ENCODE peak calls at places on chromosome 10, in nine cellular contexts. O is astrocyte, X is spleen, R is IMR-90, W is gastrocnemius medialis, I is tibial nerve, P is transverse colon, A is A549, D is esophagus muscularis mucosa. G is an unnamed sample. For H3K4me1, the result is how much of the 10 kb centered on the place peaks cover.

GRCh38 chr10:43868952-43869351 is 220.3 kb upstream of the ZNF32 start:
- DNase-seq in O (no peak), X (no peak), R (no peak), W (no peak), I (no peak), P (no peak), A (no peak), D (no peak), G (no peak)

GRCh38 chr10:6699336-6699735 is 119.3 kb upstream of the PRKCQ start:
- DNase-seq in O (no peak), X (no peak), R (peak), W (no peak), I (no peak), P (no peak), A (no peak), D (no peak), G (no peak)

GRCh38 chr10:79483948-79484347 is 28.4 kb upstream of the EIF5AL1 start:
- DNase-seq in O (peak), X (no peak), R (peak), W (peak), I (peak), P (no peak), A (no peak), D (no peak), G (peak)

GRCh38 chr10:92241158-92241500 is 49.7 kb downstream of the CPEB3 start:
- DNase-seq in O (peak), X (no peak), R (peak), W (peak), I (no peak), P (peak), A (no peak), D (no peak), G (peak)

GRCh38 chr10:117092386-117092785 is 45.7 kb downstream of the VAX1 start:
- DNase-seq in O (no peak), X (no peak), R (no peak), W (no peak), I (no peak), P (no peak), A (no peak), D (no peak), G (no peak)

GRCh38 chr10:78974409-78975317 is 94.1 kb upstream of the ZMIZ1 start:
- DNase-seq in O (peak), X (no peak), R (peak), W (peak), I (peak), P (peak), A (peak), D (peak), G (peak)

GRCh38 chr10:43801137-43801536 is 152.5 kb upstream of the ZNF32 start:
- DNase-seq in O (no peak), X (no peak), R (no peak), W (no peak), I (no peak), P (no peak), A (no peak), D (no peak), G (no peak)

GRCh38 chr10:59879363-59879935 is 26.9 kb downstream of the CCDC6 start:
- DNase-seq in O (no peak), X (no peak), R (no peak), W (no peak), I (no peak), P (no peak), A (no peak), D (no peak), G (no peak)

GRCh38 chr10:13712799-13713581 is 126.2 kb downstream of the PRPF18 start:
- DNase-seq in O (peak), X (peak), R (peak), W (peak), I (peak), P (peak), A (peak), D (peak), G (peak)

GRCh38 chr10:121595806-121596667 is 2.2 kb downstream of the FGFR2 start:
- DNase-seq in O (no peak), X (no peak), R (no peak), W (no peak), I (no peak), P (no peak), A (no peak), D (no peak), G (no peak)

GRCh38 chr10:72682626-72683025 is 9.3 kb upstream of the MCU start:
- DNase-seq in O (no peak), X (no peak), R (no peak), W (no peak), I (no peak), P (no peak), A (no peak), D (peak), G (no peak)

GRCh38 chr10:29811751-29812427 is 177.1 kb upstream of the SVIL start:
- DNase-seq in O (peak), X (no peak), R (peak), W (peak), I (no peak), P (peak), A (peak), D (no peak), G (peak)

GRCh38 chr10:125025341-125025740 is 83.4 kb downstream of the ZRANB1 start:
- DNase-seq in O (peak), X (no peak), R (peak), W (no peak), I (no peak), P (no peak), A (no peak), D (no peak), G (no peak)

GRCh38 chr10:125022671-125023070 is 80.7 kb downstream of the ZRANB1 start:
- DNase-seq in O (no peak), X (peak), R (no peak), W (no peak), I (no peak), P (no peak), A (no peak), D (no peak), G (no peak)

GRCh38 chr10:125023269-125023668 is 81.3 kb downstream of the ZRANB1 start:
- DNase-seq in O (no peak), X (peak), R (no peak), W (peak), I (no peak), P (no peak), A (no peak), D (no peak), G (peak)

GRCh38 chr10:125024496-125025234 is 82.7 kb downstream of the ZRANB1 start:
- DNase-seq in O (no peak), X (no peak), R (no peak), W (no peak), I (no peak), P (no peak), A (no peak), D (no peak), G (no peak)

GRCh38 chr10:125023862-125024495 is 82.1 kb downstream of the ZRANB1 start:
- DNase-seq in O (no peak), X (no peak), R (no peak), W (peak), I (peak), P (peak), A (no peak), D (no peak), G (peak)
- H3K4me1 ChIP-seq in O (under half), X (under half), R (under half), W (half or more), I (under half), P (under half), A (under half), D (half or more), G (under half)

DNA sequence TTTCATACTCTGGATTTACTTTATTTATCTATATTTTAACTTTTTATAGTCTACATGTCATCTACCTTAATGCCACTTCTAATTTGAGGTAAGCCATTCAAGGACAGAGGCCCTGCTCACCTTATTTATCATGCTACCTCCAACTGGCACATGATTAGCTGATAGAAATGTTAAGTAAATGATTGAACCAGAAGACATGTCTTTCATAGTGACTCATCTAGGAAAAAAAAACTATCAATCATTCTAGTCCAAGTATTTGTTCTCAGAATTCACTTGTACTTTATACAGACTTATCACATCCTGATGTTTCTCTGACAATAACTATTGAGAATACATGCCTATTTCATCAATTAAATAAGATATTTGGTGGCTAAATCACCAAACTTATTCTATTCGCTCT is 856.3 kb downstream of the XPNPEP1 start:
- DNase-seq in O (no peak), X (no peak), R (no peak), W (no peak), I (no peak), P (no peak), A (no peak), D (no peak), G (no peak)
- H3K4me1 ChIP-seq in O (under half), X (under half), R (under half), W (under half), I (under half), P (under half), A (under half), D (under half), G (under half)

GRCh38 chr10:124078028-124078427 is 15.4 kb downstream of the CHST15 start:
- DNase-seq in O (no peak), X (no peak), R (no peak), W (no peak), I (no peak), P (no peak), A (no peak), D (no peak), G (no peak)
- H3K4me1 ChIP-seq in O (under half), X (under half), R (under half), W (under half), I (under half), P (under half), A (under half), D (under half), G (under half)

DNA sequence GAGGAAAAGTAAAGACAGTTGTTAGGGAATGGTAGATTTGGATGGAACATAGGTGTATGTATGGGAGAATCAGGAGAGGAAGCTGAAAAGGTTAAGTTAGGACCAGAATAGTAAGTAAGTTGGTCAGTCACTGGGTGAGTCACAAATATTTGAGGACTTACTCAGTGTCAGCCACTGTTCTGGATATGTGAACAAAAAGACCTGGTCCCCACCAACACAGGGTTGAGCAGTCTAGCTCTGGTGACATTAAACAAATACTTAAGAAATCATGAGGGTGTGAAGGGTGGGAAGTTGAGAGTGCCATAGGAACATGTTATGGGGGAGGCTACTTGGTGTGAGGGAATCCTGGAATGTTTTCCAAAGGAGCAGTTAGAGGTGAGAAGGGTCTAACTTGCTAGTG is 246.9 kb downstream of the PTEN start:
- DNase-seq in O (peak), X (no peak), R (peak), W (no peak), I (no peak), P (no peak), A (peak), D (peak), G (no peak)
- H3K4me1 ChIP-seq in O (under half), X (under half), R (under half), W (under half), I (under half), P (under half), A (under half), D (under half), G (half or more)

GRCh38 chr10:132548869-132549268 is 11.3 kb downstream of the INPP5A start:
- DNase-seq in O (no peak), X (peak), R (no peak), W (no peak), I (no peak), P (no peak), A (no peak), D (no peak), G (no peak)

GRCh38 chr10:132551808-132552130 is 14.2 kb downstream of the INPP5A start:
- DNase-seq in O (no peak), X (no peak), R (no peak), W (no peak), I (no peak), P (no peak), A (no peak), D (no peak), G (no peak)

GRCh38 chr10:132549416-132549815 is 11.8 kb downstream of the INPP5A start:
- DNase-seq in O (no peak), X (peak), R (no peak), W (no peak), I (no peak), P (no peak), A (no peak), D (no peak), G (no peak)

GRCh38 chr10:132550366-132551092 is 12.9 kb downstream of the INPP5A start:
- DNase-seq in O (no peak), X (peak), R (no peak), W (no peak), I (no peak), P (no peak), A (no peak), D (no peak), G (peak)

DNA sequence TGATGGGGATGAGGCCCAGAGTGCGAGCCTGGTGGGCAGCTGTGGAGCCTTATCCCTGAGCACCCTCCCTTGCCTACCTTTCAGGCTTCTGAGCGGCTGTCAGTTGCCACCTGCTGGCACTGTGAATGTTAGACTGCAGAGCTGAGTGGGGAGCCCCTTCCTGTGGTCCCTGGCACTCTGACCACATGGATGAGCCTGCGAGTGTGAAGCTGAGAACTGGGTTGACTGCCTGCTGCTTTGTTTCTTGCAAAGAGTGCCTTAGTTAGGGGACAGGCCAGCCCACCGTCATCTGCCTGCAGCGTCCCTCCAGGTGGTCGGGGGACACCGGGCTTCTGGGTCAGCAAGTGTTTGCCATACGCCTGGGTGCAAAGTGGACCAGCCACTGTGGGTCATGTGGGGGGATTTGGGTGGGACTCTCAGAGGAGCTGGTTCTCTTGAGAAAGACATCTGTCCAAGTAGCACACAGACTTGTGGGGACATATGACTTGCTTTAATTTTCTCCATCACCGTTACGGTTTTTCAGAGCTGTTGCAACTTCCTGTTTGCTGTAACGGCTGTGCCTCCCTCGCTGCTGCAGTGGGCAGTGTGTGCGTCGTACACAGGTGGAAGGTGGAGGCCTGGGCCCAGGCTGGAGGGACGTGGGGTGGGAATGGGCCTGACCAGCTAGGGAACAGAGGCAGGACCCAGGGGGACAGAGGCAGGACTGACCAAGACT is 13.7 kb downstream of the INPP5A start:
- DNase-seq in O (no peak), X (peak), R (no peak), W (no peak), I (no peak), P (no peak), A (no peak), D (no peak), G (peak)
- H3K4me1 ChIP-seq in O (under half), X (under half), R (under half), W (half or more), I (under half), P (under half), A (under half), D (half or more), G (half or more)

GRCh38 chr10:32941357-32941756 is 16.7 kb downstream of the ITGB1 start:
- DNase-seq in O (no peak), X (no peak), R (no peak), W (no peak), I (no peak), P (no peak), A (no peak), D (no peak), G (no peak)

GRCh38 chr10:32937824-32938482 is 20.1 kb downstream of the ITGB1 start:
- DNase-seq in O (no peak), X (peak), R (peak), W (no peak), I (no peak), P (peak), A (no peak), D (no peak), G (no peak)

GRCh38 chr10:32940321-32941264 is 17.4 kb downstream of the ITGB1 start:
- DNase-seq in O (no peak), X (no peak), R (no peak), W (no peak), I (no peak), P (no peak), A (no peak), D (no peak), G (no peak)

GRCh38 chr10:32939296-32940111 is 18.5 kb downstream of the ITGB1 start:
- DNase-seq in O (no peak), X (no peak), R (no peak), W (no peak), I (no peak), P (no peak), A (no peak), D (no peak), G (no peak)

DNA sequence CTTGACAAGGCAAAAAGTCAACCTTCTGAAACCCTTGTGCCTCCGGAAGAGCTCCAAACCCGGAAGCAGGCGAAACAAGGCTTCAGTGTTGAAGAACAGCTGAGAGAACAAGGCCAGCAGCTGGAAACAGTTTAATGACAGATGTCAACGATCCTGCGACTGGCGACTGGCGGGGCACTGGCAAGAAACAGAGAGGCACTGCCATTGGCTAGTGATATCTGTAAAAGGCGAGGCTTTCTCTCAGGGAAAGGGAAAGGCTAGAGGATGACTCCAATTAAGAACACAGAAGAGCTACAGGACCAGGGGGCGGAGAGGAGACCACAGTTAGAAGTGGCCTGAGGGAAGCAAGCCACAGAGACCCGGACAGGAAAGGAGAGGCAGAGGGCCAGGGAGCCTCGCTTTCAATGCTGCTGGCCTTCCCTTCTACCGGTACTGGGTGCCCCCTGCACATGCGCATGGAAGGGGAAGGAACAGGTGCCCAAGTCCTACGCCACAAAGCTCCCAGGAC is 19.4 kb downstream of the ITGB1 start:
- DNase-seq in O (no peak), X (peak), R (no peak), W (peak), I (no peak), P (peak), A (no peak), D (no peak), G (peak)
- H3K4me1 ChIP-seq in O (under half), X (half or more), R (under half), W (half or more), I (under half), P (half or more), A (half or more), D (half or more), G (half or more)

DNA sequence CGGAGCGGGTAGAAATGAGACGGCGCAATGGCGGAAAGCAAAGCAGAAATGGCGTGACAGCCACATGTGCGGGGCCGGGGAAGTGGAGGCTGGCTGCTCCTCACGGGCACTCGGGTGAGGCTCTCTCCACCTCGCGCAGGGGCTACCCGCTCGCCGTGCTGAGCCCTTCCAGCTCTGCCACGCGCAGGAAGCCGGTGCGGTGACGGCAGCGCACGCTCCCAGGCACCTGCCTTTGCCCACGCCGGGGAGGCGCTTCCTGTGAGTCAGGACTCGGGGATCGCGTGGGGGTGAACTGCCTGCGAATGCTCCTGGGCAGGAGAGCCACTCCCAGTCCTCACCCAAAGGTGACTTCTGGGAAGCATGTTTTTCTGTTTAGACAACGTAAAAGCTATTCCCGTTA is 431.2 kb downstream of the GLRX3 start:
- DNase-seq in O (no peak), X (no peak), R (no peak), W (no peak), I (no peak), P (no peak), A (no peak), D (no peak), G (no peak)
- H3K4me1 ChIP-seq in O (under half), X (under half), R (under half), W (under half), I (under half), P (under half), A (under half), D (under half), G (under half)